ENCODE peak calls at places on chromosomes 12 and 14, in six cellular contexts. One of them, this sample, is unnamed.

GRCh38 chr12:19515179-19515578 is 75.9 kb downstream of the AEBP2 start:
- DNase-seq in HL-60: no peak
- DNase-seq in cardiac muscle cell: no peak
- DNase-seq in H1: no peak
- DNase-seq in astrocyte of the cerebellum: no peak
- DNase-seq in fibroblast of mammary gland: no peak
- DNase-seq in this sample: no peak

GRCh38 chr12:40745386-40745785 is 53.1 kb downstream of the CNTN1 start:
- DNase-seq in HL-60: no peak
- DNase-seq in cardiac muscle cell: no peak
- DNase-seq in H1: no peak
- DNase-seq in astrocyte of the cerebellum: no peak
- DNase-seq in fibroblast of mammary gland: no peak
- DNase-seq in this sample: no peak

GRCh38 chr12:117098361-117099217 is 627 bp downstream of the TESC start:
- DNase-seq in HL-60: no peak
- DNase-seq in cardiac muscle cell: no peak
- DNase-seq in H1: peak; percentile 62
- DNase-seq in astrocyte of the cerebellum: no peak
- DNase-seq in fibroblast of mammary gland: no peak
- DNase-seq in this sample: no peak

GRCh38 chr12:109594566-109595317 is 21.1 kb downstream of the MVK start:
- DNase-seq in HL-60: no peak
- DNase-seq in cardiac muscle cell: no peak
- DNase-seq in H1: no peak
- DNase-seq in astrocyte of the cerebellum: no peak
- DNase-seq in fibroblast of mammary gland: no peak
- DNase-seq in this sample: no peak

GRCh38 chr14:22071001-22071400 is 397.4 kb upstream of the OR4E1 start:
- DNase-seq in HL-60: peak; percentile 93
- DNase-seq in cardiac muscle cell: no peak
- DNase-seq in H1: no peak
- DNase-seq in astrocyte of the cerebellum: no peak
- DNase-seq in fibroblast of mammary gland: no peak
- DNase-seq in this sample: no peak

GRCh38 chr14:80805136-80805535 is 136.4 kb downstream of the CEP128 start:
- DNase-seq in HL-60: no peak
- DNase-seq in cardiac muscle cell: no peak
- DNase-seq in H1: no peak
- DNase-seq in astrocyte of the cerebellum: no peak
- DNase-seq in fibroblast of mammary gland: peak; percentile 50
- DNase-seq in this sample: no peak

GRCh38 chr12:55258288-55258687 is 13.9 kb downstream of the OR6C74 start:
- DNase-seq in HL-60: no peak
- DNase-seq in cardiac muscle cell: no peak
- DNase-seq in H1: no peak
- DNase-seq in astrocyte of the cerebellum: no peak
- DNase-seq in fibroblast of mammary gland: no peak
- DNase-seq in this sample: no peak

GRCh38 chr12:121872546-121873223 is 14.0 kb upstream of the HPD start:
- DNase-seq in HL-60: no peak
- DNase-seq in cardiac muscle cell: peak; percentile 20
- DNase-seq in H1: no peak
- DNase-seq in astrocyte of the cerebellum: peak; percentile 47
- DNase-seq in fibroblast of mammary gland: peak; percentile 99
- DNase-seq in this sample: peak; percentile 91

GRCh38 chr14:105742531-105742848 is 216.1 kb downstream of the TMEM121 start:
- DNase-seq in HL-60: no peak
- DNase-seq in cardiac muscle cell: no peak
- DNase-seq in H1: no peak
- DNase-seq in astrocyte of the cerebellum: no peak
- DNase-seq in fibroblast of mammary gland: no peak
- DNase-seq in this sample: no peak

DNA sequence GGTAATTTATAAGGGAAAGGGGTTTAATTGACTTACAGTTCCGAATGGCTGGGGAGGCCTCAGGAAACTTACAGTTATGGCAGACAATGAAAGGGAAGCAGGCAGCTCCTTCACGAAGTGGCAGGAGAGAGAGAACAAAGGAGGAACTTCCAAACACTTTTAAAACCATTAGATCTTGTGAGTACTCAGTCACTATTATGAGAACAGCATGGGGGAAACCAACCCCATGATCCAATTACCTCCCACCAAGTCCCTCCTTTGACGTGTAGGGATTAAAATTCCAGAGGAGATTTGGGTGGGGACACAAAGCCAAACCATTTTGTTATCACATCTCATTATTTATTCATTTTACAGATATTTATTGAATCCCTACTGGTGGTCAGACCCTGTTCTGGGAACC is 822.8 kb downstream of the GALC start:
- DNase-seq in HL-60: no peak
- DNase-seq in cardiac muscle cell: no peak
- DNase-seq in H1: no peak
- DNase-seq in astrocyte of the cerebellum: no peak
- DNase-seq in fibroblast of mammary gland: no peak
- DNase-seq in this sample: no peak
- TF ChIP-seq CTCF in HL-60: no peak
- TF ChIP-seq CTCF in cardiac muscle cell: no peak
- TF ChIP-seq CTCF in H1: no peak
- TF ChIP-seq CTCF in astrocyte of the cerebellum: no peak
- TF ChIP-seq CTCF in fibroblast of mammary gland: no peak
- TF ChIP-seq CTCF in this sample: no peak

DNA sequence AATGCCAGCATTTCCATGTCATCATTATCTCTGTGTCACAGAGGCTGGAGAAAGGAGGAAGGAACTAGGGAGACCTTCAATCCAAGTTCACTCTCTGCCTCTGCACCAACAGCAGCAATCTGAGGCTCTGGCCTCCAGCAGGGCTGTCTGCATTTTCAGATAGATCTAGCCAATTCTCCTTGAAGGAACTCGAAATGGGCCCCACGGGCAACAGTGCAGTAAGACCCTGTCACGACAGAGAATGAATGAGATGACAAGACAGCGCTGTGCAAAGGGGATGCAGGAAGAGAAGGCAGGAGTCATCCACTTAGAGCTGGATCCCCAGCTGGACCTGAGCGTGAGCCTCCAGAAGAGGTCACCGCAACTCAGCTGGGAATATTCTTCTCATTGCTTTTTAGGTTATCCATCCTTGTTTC is 183.7 kb upstream of the GZMB start:
- DNase-seq in HL-60: no peak
- DNase-seq in cardiac muscle cell: peak; percentile 41
- DNase-seq in H1: no peak
- DNase-seq in astrocyte of the cerebellum: peak; percentile 53
- DNase-seq in fibroblast of mammary gland: peak; percentile 46
- DNase-seq in this sample: no peak
- TF ChIP-seq CTCF in HL-60: no peak
- TF ChIP-seq CTCF in cardiac muscle cell: peak; percentile 69
- TF ChIP-seq CTCF in H1: peak; percentile 61
- TF ChIP-seq CTCF in astrocyte of the cerebellum: peak; percentile 79
- TF ChIP-seq CTCF in fibroblast of mammary gland: peak; percentile 34
- TF ChIP-seq CTCF in this sample: peak; percentile 54

GRCh38 chr12:87020071-87020470 is 763.9 kb upstream of the MGAT4C start:
- DNase-seq in HL-60: no peak
- DNase-seq in cardiac muscle cell: no peak
- DNase-seq in H1: no peak
- DNase-seq in astrocyte of the cerebellum: no peak
- DNase-seq in fibroblast of mammary gland: no peak
- DNase-seq in this sample: no peak

GRCh38 chr12:87025976-87026375 is 769.8 kb upstream of the MGAT4C start:
- DNase-seq in HL-60: no peak
- DNase-seq in cardiac muscle cell: no peak
- DNase-seq in H1: no peak
- DNase-seq in astrocyte of the cerebellum: peak; percentile 0
- DNase-seq in fibroblast of mammary gland: no peak
- DNase-seq in this sample: no peak

GRCh38 chr12:87021400-87021799 is 765.2 kb upstream of the MGAT4C start:
- DNase-seq in HL-60: no peak
- DNase-seq in cardiac muscle cell: no peak
- DNase-seq in H1: no peak
- DNase-seq in astrocyte of the cerebellum: no peak
- DNase-seq in fibroblast of mammary gland: no peak
- DNase-seq in this sample: no peak
- TF ChIP-seq CTCF in HL-60: no peak
- TF ChIP-seq CTCF in cardiac muscle cell: no peak
- TF ChIP-seq CTCF in H1: no peak
- TF ChIP-seq CTCF in astrocyte of the cerebellum: no peak
- TF ChIP-seq CTCF in fibroblast of mammary gland: no peak
- TF ChIP-seq CTCF in this sample: no peak

GRCh38 chr12:11171145-11171952 is at the start of gene SMIM10L1:
- DNase-seq in HL-60: peak; percentile 93
- DNase-seq in cardiac muscle cell: peak; percentile 98
- DNase-seq in H1: peak; percentile 88
- DNase-seq in astrocyte of the cerebellum: peak; percentile 90
- DNase-seq in fibroblast of mammary gland: peak; percentile 94
- DNase-seq in this sample: peak; percentile 88
- TF ChIP-seq CTCF in HL-60: no peak
- TF ChIP-seq CTCF in cardiac muscle cell: peak; percentile 15
- TF ChIP-seq CTCF in H1: no peak
- TF ChIP-seq CTCF in astrocyte of the cerebellum: no peak
- TF ChIP-seq CTCF in fibroblast of mammary gland: no peak
- TF ChIP-seq CTCF in this sample: no peak

DNA sequence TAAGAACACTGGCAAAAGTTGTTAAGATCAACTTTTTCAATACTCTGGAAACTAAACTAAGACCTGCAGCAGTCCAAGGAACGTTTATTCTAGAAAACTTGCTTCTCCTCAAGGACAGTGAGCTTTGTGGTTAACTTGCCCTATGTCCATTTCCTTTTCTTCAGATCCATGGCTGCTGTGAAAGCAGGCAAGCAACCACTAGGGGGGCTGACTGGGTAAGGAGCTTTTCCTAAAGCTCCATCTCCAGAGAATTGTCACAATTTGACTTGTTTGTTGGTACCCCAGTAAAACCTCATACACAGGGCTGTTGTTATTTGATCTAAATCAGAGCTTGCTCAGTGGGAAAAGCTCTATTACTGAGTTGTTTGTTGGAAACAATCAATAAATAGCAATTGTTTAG is 10.1 kb upstream of the RPL10L start:
- DNase-seq in HL-60: peak; percentile 18
- DNase-seq in cardiac muscle cell: no peak
- DNase-seq in H1: no peak
- DNase-seq in astrocyte of the cerebellum: no peak
- DNase-seq in fibroblast of mammary gland: no peak
- DNase-seq in this sample: no peak
- TF ChIP-seq CTCF in HL-60: no peak
- TF ChIP-seq CTCF in cardiac muscle cell: no peak
- TF ChIP-seq CTCF in H1: peak; percentile 21
- TF ChIP-seq CTCF in astrocyte of the cerebellum: peak; percentile 26
- TF ChIP-seq CTCF in fibroblast of mammary gland: no peak
- TF ChIP-seq CTCF in this sample: no peak

DNA sequence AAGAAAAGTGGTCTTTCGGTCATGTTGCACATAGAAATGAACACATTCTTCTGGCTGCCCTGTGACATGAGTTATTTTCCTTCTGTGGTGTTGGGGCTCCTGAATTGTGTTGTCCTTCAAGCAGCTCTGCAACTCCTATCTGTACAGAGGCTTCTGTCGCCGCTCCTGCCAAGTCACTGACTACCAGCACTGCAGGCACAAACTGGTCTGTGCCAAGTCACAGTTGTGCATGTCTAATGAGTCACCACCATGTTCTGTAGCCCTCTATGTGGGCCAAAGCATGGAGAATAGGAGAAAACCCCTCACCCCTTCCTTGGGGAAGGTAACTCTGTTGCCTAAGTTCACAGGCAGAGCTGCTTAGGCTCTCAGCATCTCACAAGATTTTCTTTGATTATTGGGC is 283.3 kb downstream of the RPL10L start:
- DNase-seq in HL-60: no peak
- DNase-seq in cardiac muscle cell: no peak
- DNase-seq in H1: no peak
- DNase-seq in astrocyte of the cerebellum: no peak
- DNase-seq in fibroblast of mammary gland: no peak
- DNase-seq in this sample: no peak
- TF ChIP-seq CTCF in HL-60: no peak
- TF ChIP-seq CTCF in cardiac muscle cell: no peak
- TF ChIP-seq CTCF in H1: no peak
- TF ChIP-seq CTCF in astrocyte of the cerebellum: no peak
- TF ChIP-seq CTCF in fibroblast of mammary gland: no peak
- TF ChIP-seq CTCF in this sample: no peak

GRCh38 chr12:2301531-2302461 is 249.0 kb downstream of the CACNA1C start:
- DNase-seq in HL-60: no peak
- DNase-seq in cardiac muscle cell: no peak
- DNase-seq in H1: no peak
- DNase-seq in astrocyte of the cerebellum: peak; percentile 73
- DNase-seq in fibroblast of mammary gland: peak; percentile 36
- DNase-seq in this sample: peak; percentile 90
- TF ChIP-seq CTCF in HL-60: no peak
- TF ChIP-seq CTCF in cardiac muscle cell: no peak
- TF ChIP-seq CTCF in H1: no peak
- TF ChIP-seq CTCF in astrocyte of the cerebellum: no peak
- TF ChIP-seq CTCF in fibroblast of mammary gland: no peak
- TF ChIP-seq CTCF in this sample: no peak

GRCh38 chr14:76007852-76008251 is 22.3 kb downstream of the IFT43 start:
- DNase-seq in HL-60: no peak
- DNase-seq in cardiac muscle cell: no peak
- DNase-seq in H1: no peak
- DNase-seq in astrocyte of the cerebellum: no peak
- DNase-seq in fibroblast of mammary gland: peak; percentile 53
- DNase-seq in this sample: no peak
- TF ChIP-seq CTCF in HL-60: no peak
- TF ChIP-seq CTCF in cardiac muscle cell: no peak
- TF ChIP-seq CTCF in H1: no peak
- TF ChIP-seq CTCF in astrocyte of the cerebellum: no peak
- TF ChIP-seq CTCF in fibroblast of mammary gland: no peak
- TF ChIP-seq CTCF in this sample: no peak

DNA sequence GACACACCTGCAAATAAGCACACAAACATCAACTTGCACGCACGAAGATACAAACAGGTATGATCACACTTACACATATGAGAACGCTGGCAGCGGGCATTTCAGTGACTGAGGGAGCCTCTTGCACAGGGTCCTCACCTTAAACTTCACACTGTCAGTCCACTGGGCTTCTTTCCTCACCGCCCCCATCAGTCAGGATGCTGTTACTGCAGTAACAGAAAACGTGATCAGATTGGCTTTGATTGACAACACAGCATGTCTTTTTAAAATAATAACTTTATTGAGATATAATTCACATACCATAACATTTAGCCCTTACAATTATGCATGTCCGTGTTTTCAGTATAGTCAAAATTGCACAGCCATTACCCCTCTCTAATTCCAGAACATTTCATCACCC is 8.2 kb downstream of the CCDC197 start:
- DNase-seq in HL-60: no peak
- DNase-seq in cardiac muscle cell: no peak
- DNase-seq in H1: no peak
- DNase-seq in astrocyte of the cerebellum: no peak
- DNase-seq in fibroblast of mammary gland: no peak
- DNase-seq in this sample: no peak
- TF ChIP-seq CTCF in HL-60: peak; percentile 36
- TF ChIP-seq CTCF in cardiac muscle cell: peak; percentile 44
- TF ChIP-seq CTCF in H1: peak; percentile 43
- TF ChIP-seq CTCF in astrocyte of the cerebellum: peak; percentile 53
- TF ChIP-seq CTCF in fibroblast of mammary gland: peak; percentile 50
- TF ChIP-seq CTCF in this sample: peak; percentile 31

This sample was measured in AG09319.